ENCODE peak calls at places on chromosome 9, in six cellular contexts. G is GM12878, W is HCT116, M is HepG2, P is SK-N-SH, O is K562. I is an unnamed sample.

GRCh38 chr9:95425910-95426551 is 90.7 kb downstream of the PTCH1 start:
- DNase-seq in G (no peak), W (no peak), M (peak), P (no peak), O (peak), I (no peak)

GRCh38 chr9:93052791-93053540 is 5.5 kb upstream of the SUSD3 start:
- DNase-seq in G (no peak), W (no peak), M (no peak), P (no peak), O (no peak), I (no peak)

GRCh38 chr9:129320575-129321311 is 142.7 kb upstream of the IER5L start:
- DNase-seq in G (peak), W (no peak), M (peak), P (peak), O (peak), I (peak)

GRCh38 chr9:93223241-93224180 is 39.6 kb downstream of the WNK2 start:
- DNase-seq in G (no peak), W (peak), M (no peak), P (peak), O (no peak), I (peak)

GRCh38 chr9:83062653-83063527 is at the start of gene RASEF:
- DNase-seq in G (no peak), W (no peak), M (no peak), P (peak), O (no peak), I (no peak)

GRCh38 chr9:28007097-28007817 is 434.0 kb upstream of the C9orf72 start:
- DNase-seq in G (no peak), W (no peak), M (no peak), P (no peak), O (no peak), I (no peak)

GRCh38 chr9:92066131-92066530 is 49.1 kb downstream of the SPTLC1 start:
- DNase-seq in G (no peak), W (no peak), M (no peak), P (no peak), O (no peak), I (no peak)

GRCh38 chr9:123556464-123557435 is 200.8 kb downstream of the CRB2 start:
- DNase-seq in G (no peak), W (no peak), M (no peak), P (no peak), O (peak), I (no peak)

GRCh38 chr9:134870746-134871667 is 9.6 kb upstream of the FCN2 start:
- DNase-seq in G (no peak), W (no peak), M (no peak), P (no peak), O (no peak), I (no peak)

GRCh38 chr9:135701067-135701967 is 668 bp upstream of the KCNT1 start:
- DNase-seq in G (no peak), W (no peak), M (no peak), P (peak), O (peak), I (no peak)

GRCh38 chr9:125970340-125970739 is 223.2 kb downstream of the PBX3 start:
- DNase-seq in G (no peak), W (no peak), M (no peak), P (no peak), O (no peak), I (no peak)

GRCh38 chr9:72807765-72808445 is 144.9 kb downstream of the ALDH1A1 start:
- DNase-seq in G (no peak), W (peak), M (peak), P (peak), O (peak), I (no peak)

GRCh38 chr9:14780251-14780650 is 57.7 kb upstream of the CER1 start:
- DNase-seq in G (no peak), W (no peak), M (no peak), P (peak), O (no peak), I (no peak)

GRCh38 chr9:36820392-36820861 is 213.6 kb downstream of the PAX5 start:
- DNase-seq in G (no peak), W (no peak), M (no peak), P (no peak), O (no peak), I (no peak)

GRCh38 chr9:27365977-27366376 is 69.0 kb upstream of the EQTN start:
- DNase-seq in G (peak), W (no peak), M (no peak), P (no peak), O (no peak), I (peak)

GRCh38 chr9:22079873-22080341 is 70.8 kb upstream of the CDKN2B start:
- DNase-seq in G (peak), W (no peak), M (no peak), P (no peak), O (no peak), I (no peak)

GRCh38 chr9:2718698-2719033 is 1.4 kb downstream of the KCNV2 start:
- DNase-seq in G (no peak), W (no peak), M (no peak), P (no peak), O (no peak), I (no peak)

GRCh38 chr9:98806394-98807069 is 938 bp upstream of the GALNT12 start:
- DNase-seq in G (no peak), W (no peak), M (no peak), P (no peak), O (no peak), I (no peak)
- H3K9ac ChIP-seq in G (no peak), W (peak), M (no peak), P (no peak), O (peak), I (no peak)

DNA sequence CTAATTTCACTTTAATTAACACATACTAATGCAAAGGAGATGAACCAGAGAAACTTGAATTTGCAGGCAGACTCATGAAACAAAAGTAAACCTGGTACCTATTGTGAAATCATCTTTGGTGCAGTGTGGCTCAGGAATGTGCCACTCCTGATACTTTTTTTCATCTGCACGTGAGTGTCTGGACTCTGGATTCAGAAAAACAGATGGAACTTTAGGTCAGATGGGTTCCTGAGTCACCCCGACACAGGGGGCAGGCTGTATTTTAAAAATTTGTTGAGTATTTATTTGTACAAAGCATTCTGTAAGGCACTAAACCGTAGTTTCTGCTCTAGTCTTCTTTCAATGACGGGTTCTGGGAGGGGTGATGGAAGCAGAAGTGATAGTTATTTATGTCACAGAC is 52.2 kb upstream of the TUT7 start:
- DNase-seq in G (no peak), W (no peak), M (peak), P (no peak), O (no peak), I (no peak)
- H3K27ac ChIP-seq in G (no peak), W (no peak), M (peak), P (no peak), O (no peak), I (no peak)

DNA sequence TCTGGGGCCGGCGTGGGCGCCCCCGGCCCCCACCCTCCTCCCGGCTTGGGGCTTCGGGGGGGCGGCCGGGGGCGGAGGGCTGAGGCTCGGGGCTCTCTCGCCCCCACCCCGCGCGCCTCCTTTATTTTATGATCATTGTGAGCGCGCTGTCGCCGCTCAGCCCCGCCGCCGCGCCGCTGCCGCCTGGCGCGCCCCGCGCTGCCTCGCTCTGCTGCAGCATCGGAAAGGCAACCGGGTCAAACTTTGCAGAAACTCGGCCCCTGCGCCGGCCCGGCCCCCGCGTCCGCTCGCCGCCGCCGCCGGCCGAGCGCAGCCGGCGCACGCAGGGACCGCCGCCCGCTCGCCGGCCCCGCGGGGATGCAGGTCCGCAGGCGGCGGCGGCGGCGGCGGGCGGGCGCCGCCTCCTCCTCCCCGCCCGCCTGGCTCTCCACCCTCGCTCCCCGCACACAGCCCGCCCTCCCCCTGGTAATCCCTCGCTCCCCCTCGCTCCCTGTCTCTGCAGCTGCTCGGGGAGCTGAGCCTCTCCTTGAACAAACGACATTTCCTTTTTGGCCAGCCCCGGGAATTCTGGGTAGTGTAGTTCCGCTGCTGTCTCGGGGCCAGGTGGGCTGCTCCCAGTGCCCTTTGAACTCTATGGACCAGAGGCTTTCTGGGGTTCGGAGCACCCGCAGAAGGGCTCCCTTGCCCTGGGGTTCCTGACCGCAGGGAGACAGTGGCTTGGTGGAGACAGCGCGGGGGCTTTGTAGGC is 1.5 kb upstream of the FAM78A start:
- DNase-seq in G (no peak), W (peak), M (peak), P (peak), O (peak), I (peak)
- TF ChIP-seq POLR2AphosphoS5 in G (no peak), W (peak), M (no peak), P (no peak), O (no peak), I (no peak)

GRCh38 chr9:121371495-121371911 is 1.5 kb upstream of the STOM start:
- DNase-seq in G (no peak), W (no peak), M (peak), P (peak), O (no peak), I (no peak)

GRCh38 chr9:121373401-121373769 is 3.3 kb upstream of the STOM start:
- DNase-seq in G (no peak), W (no peak), M (no peak), P (no peak), O (no peak), I (no peak)

GRCh38 chr9:121372239-121372562 is 2.2 kb upstream of the STOM start:
- DNase-seq in G (no peak), W (no peak), M (no peak), P (no peak), O (no peak), I (no peak)

GRCh38 chr9:121369595-121370265 is at the start of gene STOM:
- DNase-seq in G (no peak), W (no peak), M (peak), P (peak), O (no peak), I (no peak)

DNA sequence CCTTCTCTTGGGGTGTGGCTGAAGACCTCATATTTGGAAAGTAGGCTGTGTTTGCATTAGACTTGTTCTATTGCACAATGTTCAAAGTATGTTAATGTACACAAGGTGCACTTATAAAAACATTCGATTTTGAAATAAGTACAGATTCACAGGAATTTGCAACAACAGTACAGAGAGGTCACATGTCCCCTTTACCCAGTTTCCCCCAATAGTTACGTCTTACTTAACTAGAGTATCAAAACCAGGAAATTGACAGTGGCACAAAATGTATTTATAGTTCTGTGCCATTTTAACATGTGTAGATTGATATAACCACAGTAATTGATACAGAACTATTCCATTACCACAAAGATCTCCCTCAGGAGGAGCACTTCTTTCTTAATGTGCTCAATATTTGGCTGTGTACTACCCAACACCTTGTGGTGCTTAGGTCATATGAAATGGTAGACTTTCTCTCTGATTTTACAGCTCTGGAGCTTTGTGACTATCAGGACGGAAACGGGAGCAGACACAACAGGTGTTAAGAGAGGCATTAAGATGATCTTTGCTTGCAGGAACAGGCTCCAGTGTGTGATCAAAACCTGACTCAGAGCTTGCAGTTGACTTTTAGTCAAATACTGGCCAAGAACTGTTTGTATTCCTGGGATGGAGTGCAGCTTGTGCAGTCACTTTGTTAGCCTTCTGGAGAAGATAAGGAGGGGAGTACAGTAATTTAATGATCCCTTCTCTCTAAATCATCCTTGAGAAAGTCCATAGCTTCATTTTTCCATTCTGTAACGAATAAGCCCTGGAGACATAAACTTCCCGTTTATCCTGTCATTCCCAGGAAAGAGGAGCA is 2.7 kb upstream of the STOM start:
- DNase-seq in G (no peak), W (no peak), M (peak), P (no peak), O (peak), I (no peak)
- H3K9ac ChIP-seq in G (no peak), W (no peak), M (peak), P (peak), O (peak), I (peak)

GRCh38 chr9:107484117-107484723 is 5.3 kb downstream of the KLF4 start:
- DNase-seq in G (peak), W (peak), M (peak), P (peak), O (peak), I (no peak)
- H3K27ac ChIP-seq in G (no peak), W (no peak), M (no peak), P (no peak), O (no peak), I (no peak)

GRCh38 chr9:79663299-79663698 is 91.5 kb downstream of the TLE4 start:
- DNase-seq in G (no peak), W (no peak), M (no peak), P (no peak), O (no peak), I (no peak)
- TF ChIP-seq POLR2AphosphoS5 in G (no peak), W (no peak), M (no peak), P (no peak), O (no peak), I (no peak)

GRCh38 chr9:108053555-108054061 is 564.0 kb upstream of the KLF4 start:
- DNase-seq in G (no peak), W (no peak), M (no peak), P (no peak), O (no peak), I (no peak)
- H3K9ac ChIP-seq in G (no peak), W (no peak), M (no peak), P (no peak), O (no peak), I (no peak)

I was measured in SK-N-MC.